ENCODE peak calls at places on chromosomes 6 and 20, in five cellular contexts. One of them, this sample, is unnamed.

GRCh38 chr6:49004806-49005205 is 458.2 kb downstream of the MMUT start:
- DNase-seq in cardiac muscle cell: no peak
- DNase-seq in brain microvascular endothelial cell: no peak
- DNase-seq in cardiac fibroblast: no peak
- DNase-seq in uterus: no peak
- DNase-seq in this sample: no peak

GRCh38 chr20:25230177-25230831 is 17.6 kb upstream of the PYGB start:
- DNase-seq in cardiac muscle cell: peak; percentile 54
- DNase-seq in brain microvascular endothelial cell: no peak
- DNase-seq in cardiac fibroblast: no peak
- DNase-seq in uterus: no peak
- DNase-seq in this sample: no peak

GRCh38 chr20:21096321-21097043 is 9.7 kb downstream of the LINC00237 start:
- DNase-seq in cardiac muscle cell: no peak
- DNase-seq in brain microvascular endothelial cell: peak; percentile 13
- DNase-seq in cardiac fibroblast: peak; percentile 12
- DNase-seq in uterus: no peak
- DNase-seq in this sample: no peak

GRCh38 chr6:143570147-143570853 is 58.8 kb upstream of the FUCA2 start:
- DNase-seq in cardiac muscle cell: no peak
- DNase-seq in brain microvascular endothelial cell: no peak
- DNase-seq in cardiac fibroblast: no peak
- DNase-seq in uterus: no peak
- DNase-seq in this sample: no peak

GRCh38 chr6:49322861-49323260 is 140.2 kb downstream of the MMUT start:
- DNase-seq in cardiac muscle cell: no peak
- DNase-seq in brain microvascular endothelial cell: no peak
- DNase-seq in cardiac fibroblast: no peak
- DNase-seq in uterus: no peak
- DNase-seq in this sample: no peak

GRCh38 chr20:11651138-11651537 is 266.6 kb upstream of the BTBD3 start:
- DNase-seq in cardiac muscle cell: no peak
- DNase-seq in brain microvascular endothelial cell: no peak
- DNase-seq in cardiac fibroblast: no peak
- DNase-seq in uterus: no peak
- DNase-seq in this sample: no peak

GRCh38 chr6:125002090-125002741 is 40.0 kb downstream of the RNF217 start:
- DNase-seq in cardiac muscle cell: no peak
- DNase-seq in brain microvascular endothelial cell: no peak
- DNase-seq in cardiac fibroblast: peak; percentile 72
- DNase-seq in uterus: no peak
- DNase-seq in this sample: no peak

GRCh38 chr6:150813319-150813992 is 52.0 kb upstream of the MTHFD1L start:
- DNase-seq in cardiac muscle cell: no peak
- DNase-seq in brain microvascular endothelial cell: peak; percentile 6
- DNase-seq in cardiac fibroblast: peak; percentile 44
- DNase-seq in uterus: no peak
- DNase-seq in this sample: peak; percentile 62

GRCh38 chr6:152053332-152053731 is 245.8 kb downstream of the ESR1 start:
- DNase-seq in cardiac muscle cell: no peak
- DNase-seq in brain microvascular endothelial cell: no peak
- DNase-seq in cardiac fibroblast: no peak
- DNase-seq in uterus: no peak
- DNase-seq in this sample: no peak

GRCh38 chr20:63224272-63225081 is 8.5 kb upstream of the YTHDF1 start:
- DNase-seq in cardiac muscle cell: peak; percentile 35
- DNase-seq in brain microvascular endothelial cell: peak; percentile 27
- DNase-seq in cardiac fibroblast: peak; percentile 71
- DNase-seq in uterus: peak; percentile 29
- DNase-seq in this sample: no peak

GRCh38 chr6:17167327-17167979 is 65.6 kb downstream of the STMND1 start:
- DNase-seq in cardiac muscle cell: peak; percentile 80
- DNase-seq in brain microvascular endothelial cell: peak; percentile 49
- DNase-seq in cardiac fibroblast: peak; percentile 47
- DNase-seq in uterus: no peak
- DNase-seq in this sample: no peak

GRCh38 chr20:33667245-33668086 is 723 bp downstream of the ACTL10 start:
- DNase-seq in cardiac muscle cell: no peak
- DNase-seq in brain microvascular endothelial cell: peak; percentile 54
- DNase-seq in cardiac fibroblast: peak; percentile 82
- DNase-seq in uterus: peak; percentile 50
- DNase-seq in this sample: peak; percentile 39
- TF ChIP-seq CTCF in cardiac muscle cell: no peak
- TF ChIP-seq CTCF in brain microvascular endothelial cell: no peak
- TF ChIP-seq CTCF in cardiac fibroblast: no peak
- TF ChIP-seq CTCF in uterus: no peak
- TF ChIP-seq CTCF in this sample: no peak

GRCh38 chr20:58839474-58839874 is 11.2 kb downstream of the GNAS-AS1 start:
- DNase-seq in cardiac muscle cell: peak; percentile 72
- DNase-seq in brain microvascular endothelial cell: no peak
- DNase-seq in cardiac fibroblast: peak; percentile 18
- DNase-seq in uterus: no peak
- DNase-seq in this sample: no peak
- TF ChIP-seq CTCF in cardiac muscle cell: peak; percentile 44
- TF ChIP-seq CTCF in brain microvascular endothelial cell: peak; percentile 64
- TF ChIP-seq CTCF in cardiac fibroblast: peak; percentile 41
- TF ChIP-seq CTCF in uterus: peak; percentile 35
- TF ChIP-seq CTCF in this sample: peak; percentile 28

GRCh38 chr20:32439132-32439829 is 81.2 kb downstream of the ASXL1 start:
- DNase-seq in cardiac muscle cell: no peak
- DNase-seq in brain microvascular endothelial cell: peak; percentile 75
- DNase-seq in cardiac fibroblast: peak; percentile 54
- DNase-seq in uterus: no peak
- DNase-seq in this sample: no peak
- TF ChIP-seq CTCF in cardiac muscle cell: no peak
- TF ChIP-seq CTCF in brain microvascular endothelial cell: peak; percentile 39
- TF ChIP-seq CTCF in cardiac fibroblast: peak; percentile 20
- TF ChIP-seq CTCF in uterus: no peak
- TF ChIP-seq CTCF in this sample: no peak

DNA sequence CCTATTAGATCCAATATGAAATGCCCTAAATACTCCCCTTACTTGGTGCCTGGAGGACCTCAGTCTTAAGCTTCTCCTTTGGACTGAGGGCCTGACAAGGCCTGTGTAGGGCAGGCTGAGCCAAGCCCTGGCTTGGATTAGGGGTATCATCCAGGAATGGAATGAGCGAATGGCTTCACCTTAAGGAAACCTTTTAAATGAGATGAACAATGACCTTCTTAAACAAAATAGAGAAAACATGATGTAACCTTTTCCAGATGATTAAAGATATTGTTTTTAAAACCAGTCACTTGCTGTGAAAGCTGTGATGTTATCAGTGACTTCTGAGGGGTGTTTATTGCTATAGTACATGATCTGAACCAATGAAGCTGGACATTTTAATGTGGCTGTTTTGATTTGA is 55.5 kb downstream of the TRAF3IP2 start:
- DNase-seq in cardiac muscle cell: no peak
- DNase-seq in brain microvascular endothelial cell: no peak
- DNase-seq in cardiac fibroblast: no peak
- DNase-seq in uterus: no peak
- DNase-seq in this sample: no peak
- TF ChIP-seq CTCF in cardiac muscle cell: no peak
- TF ChIP-seq CTCF in brain microvascular endothelial cell: no peak
- TF ChIP-seq CTCF in cardiac fibroblast: no peak
- TF ChIP-seq CTCF in uterus: no peak
- TF ChIP-seq CTCF in this sample: no peak

GRCh38 chr6:18392346-18392877 is 5.3 kb downstream of the RNF144B start:
- DNase-seq in cardiac muscle cell: no peak
- DNase-seq in brain microvascular endothelial cell: no peak
- DNase-seq in cardiac fibroblast: no peak
- DNase-seq in uterus: no peak
- DNase-seq in this sample: no peak
- TF ChIP-seq CTCF in cardiac muscle cell: no peak
- TF ChIP-seq CTCF in brain microvascular endothelial cell: no peak
- TF ChIP-seq CTCF in cardiac fibroblast: no peak
- TF ChIP-seq CTCF in uterus: no peak
- TF ChIP-seq CTCF in this sample: no peak

DNA sequence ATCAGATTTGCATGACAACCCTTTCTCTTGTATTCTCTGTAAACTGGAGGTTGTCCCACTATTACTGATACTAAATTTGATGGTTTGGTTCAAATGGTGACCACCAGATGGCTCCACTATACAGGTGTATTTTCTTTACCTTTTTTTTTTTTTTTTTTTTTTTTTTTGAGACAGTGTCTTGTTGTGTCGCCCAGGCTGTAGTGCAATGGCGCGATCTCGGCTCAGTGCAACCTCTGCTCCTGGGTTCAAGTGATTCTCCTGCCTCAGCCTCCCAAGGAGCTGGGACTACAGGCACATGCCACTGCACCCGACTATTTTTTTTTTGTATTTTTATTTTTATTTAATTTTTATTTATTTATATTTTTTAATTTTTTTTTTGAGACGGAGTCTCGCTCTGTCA is 6.6 kb upstream of the WTAP start:
- DNase-seq in cardiac muscle cell: peak; percentile 44
- DNase-seq in brain microvascular endothelial cell: no peak
- DNase-seq in cardiac fibroblast: peak; percentile 34
- DNase-seq in uterus: no peak
- DNase-seq in this sample: peak; percentile 48
- TF ChIP-seq CTCF in cardiac muscle cell: peak; percentile 36
- TF ChIP-seq CTCF in brain microvascular endothelial cell: peak; percentile 47
- TF ChIP-seq CTCF in cardiac fibroblast: peak; percentile 35
- TF ChIP-seq CTCF in uterus: no peak
- TF ChIP-seq CTCF in this sample: peak; percentile 40

GRCh38 chr20:58308680-58309527 is 611 bp upstream of the RAB22A start:
- DNase-seq in cardiac muscle cell: peak; percentile 68
- DNase-seq in brain microvascular endothelial cell: peak; percentile 12
- DNase-seq in cardiac fibroblast: peak; percentile 77
- DNase-seq in uterus: peak; percentile 66
- DNase-seq in this sample: peak; percentile 77

GRCh38 chr20:58307270-58307669 is 2.2 kb upstream of the RAB22A start:
- DNase-seq in cardiac muscle cell: no peak
- DNase-seq in brain microvascular endothelial cell: no peak
- DNase-seq in cardiac fibroblast: no peak
- DNase-seq in uterus: no peak
- DNase-seq in this sample: no peak

GRCh38 chr20:58310291-58310782 is 822 bp downstream of the RAB22A start:
- DNase-seq in cardiac muscle cell: no peak
- DNase-seq in brain microvascular endothelial cell: no peak
- DNase-seq in cardiac fibroblast: peak; percentile 14
- DNase-seq in uterus: no peak
- DNase-seq in this sample: no peak

GRCh38 chr20:58308290-58308679 is 1.2 kb upstream of the RAB22A start:
- DNase-seq in cardiac muscle cell: no peak
- DNase-seq in brain microvascular endothelial cell: no peak
- DNase-seq in cardiac fibroblast: no peak
- DNase-seq in uterus: no peak
- DNase-seq in this sample: no peak

GRCh38 chr20:58309607-58310290 is at the start of gene RAB22A:
- DNase-seq in cardiac muscle cell: peak; percentile 91
- DNase-seq in brain microvascular endothelial cell: peak; percentile 41
- DNase-seq in cardiac fibroblast: peak; percentile 92
- DNase-seq in uterus: peak; percentile 81
- DNase-seq in this sample: peak; percentile 97
- TF ChIP-seq CTCF in cardiac muscle cell: no peak
- TF ChIP-seq CTCF in brain microvascular endothelial cell: no peak
- TF ChIP-seq CTCF in cardiac fibroblast: no peak
- TF ChIP-seq CTCF in uterus: no peak
- TF ChIP-seq CTCF in this sample: no peak

GRCh38 chr6:105790635-105791034 is 295.5 kb upstream of the PRDM1 start:
- DNase-seq in cardiac muscle cell: no peak
- DNase-seq in brain microvascular endothelial cell: no peak
- DNase-seq in cardiac fibroblast: no peak
- DNase-seq in uterus: no peak
- DNase-seq in this sample: no peak
- TF ChIP-seq CTCF in cardiac muscle cell: no peak
- TF ChIP-seq CTCF in brain microvascular endothelial cell: peak; percentile 31
- TF ChIP-seq CTCF in cardiac fibroblast: peak; percentile 9
- TF ChIP-seq CTCF in uterus: no peak
- TF ChIP-seq CTCF in this sample: no peak